ENCODE peak calls at places on chromosomes 11 and 22, in six cellular contexts. B is body of pancreas, R is MM.1S, V is GM12878, C is esophagus squamous epithelium, J is DND-41. T is an unnamed sample.

GRCh38 chr22:23315341-23315917 is 135.1 kb downstream of the BCR start:
- DNase-seq in B (peak; percentile 76), R (peak; percentile 27), V (no peak), C (no peak), J (peak; percentile 68), T (peak; percentile 88)

GRCh38 chr11:10454902-10455631 is at the start of gene AMPD3:
- DNase-seq in B (peak; percentile 13), R (no peak), V (peak; percentile 48), C (no peak), J (no peak), T (no peak)

GRCh38 chr22:50571264-50572175 is 6.7 kb downstream of the CPT1B start:
- DNase-seq in B (no peak), R (no peak), V (no peak), C (no peak), J (no peak), T (peak; percentile 50)

GRCh38 chr11:68127791-68128681 is 6.8 kb upstream of the CHKA start:
- DNase-seq in B (peak; percentile 92), R (no peak), V (no peak), C (no peak), J (no peak), T (peak; percentile 90)

GRCh38 chr22:48322907-48323306 is 1504.8 kb downstream of the BRD1 start:
- DNase-seq in B (no peak), R (no peak), V (no peak), C (no peak), J (no peak), T (no peak)

GRCh38 chr11:114061053-114062049 is 1.8 kb downstream of the ZBTB16 start:
- DNase-seq in B (peak; percentile 69), R (no peak), V (no peak), C (no peak), J (no peak), T (peak; percentile 49)

GRCh38 chr11:108278954-108279353 is 56.1 kb downstream of the ATM start:
- DNase-seq in B (no peak), R (no peak), V (no peak), C (no peak), J (no peak), T (no peak)

GRCh38 chr22:41285441-41285819 is 557 bp downstream of the RANGAP1 start:
- DNase-seq in B (peak; percentile 58), R (peak; percentile 67), V (no peak), C (no peak), J (peak; percentile 69), T (peak; percentile 68)

GRCh38 chr11:45801723-45802315 is 3.1 kb upstream of the SLC35C1 start:
- DNase-seq in B (no peak), R (no peak), V (no peak), C (no peak), J (no peak), T (no peak)

GRCh38 chr11:83222499-83222898 is 29.0 kb downstream of the ANKRD42 start:
- DNase-seq in B (no peak), R (no peak), V (no peak), C (no peak), J (no peak), T (no peak)

GRCh38 chr11:134363592-134363991 is 31.8 kb downstream of the GLB1L2 start:
- DNase-seq in B (no peak), R (no peak), V (no peak), C (no peak), J (peak; percentile 15), T (no peak)

GRCh38 chr11:100732949-100733348 is 45.9 kb downstream of the ARHGAP42 start:
- DNase-seq in B (no peak), R (no peak), V (no peak), C (no peak), J (no peak), T (no peak)

GRCh38 chr11:100727410-100727809 is 40.3 kb downstream of the ARHGAP42 start:
- DNase-seq in B (no peak), R (no peak), V (no peak), C (no peak), J (no peak), T (peak; percentile 44)

GRCh38 chr11:100731471-100731870 is 44.4 kb downstream of the ARHGAP42 start:
- DNase-seq in B (no peak), R (no peak), V (no peak), C (no peak), J (no peak), T (no peak)

GRCh38 chr11:100726709-100727108 is 39.6 kb downstream of the ARHGAP42 start:
- DNase-seq in B (no peak), R (no peak), V (no peak), C (no peak), J (no peak), T (no peak)

GRCh38 chr11:100730266-100730665 is 43.2 kb downstream of the ARHGAP42 start:
- DNase-seq in B (no peak), R (no peak), V (no peak), C (no peak), J (no peak), T (no peak)
- H3K4me3 ChIP-seq in B (no peak overlapping the region), R (no peak overlapping the region), V (no peak overlapping the region), C (no peak overlapping the region), J (no peak overlapping the region), T (no peak overlapping the region)

GRCh38 chr11:77118086-77118485 is 10.0 kb upstream of the MYO7A start:
- DNase-seq in B (no peak), R (no peak), V (no peak), C (no peak), J (no peak), T (peak; percentile 58)

GRCh38 chr11:77121096-77121640 is 6.9 kb upstream of the MYO7A start:
- DNase-seq in B (no peak), R (no peak), V (no peak), C (no peak), J (peak; percentile 23), T (no peak)

GRCh38 chr11:77120571-77120970 is 7.5 kb upstream of the MYO7A start:
- DNase-seq in B (no peak), R (no peak), V (no peak), C (no peak), J (no peak), T (no peak)

GRCh38 chr11:77118971-77119370 is 9.1 kb upstream of the MYO7A start:
- DNase-seq in B (no peak), R (no peak), V (no peak), C (no peak), J (no peak), T (peak; percentile 43)

DNA sequence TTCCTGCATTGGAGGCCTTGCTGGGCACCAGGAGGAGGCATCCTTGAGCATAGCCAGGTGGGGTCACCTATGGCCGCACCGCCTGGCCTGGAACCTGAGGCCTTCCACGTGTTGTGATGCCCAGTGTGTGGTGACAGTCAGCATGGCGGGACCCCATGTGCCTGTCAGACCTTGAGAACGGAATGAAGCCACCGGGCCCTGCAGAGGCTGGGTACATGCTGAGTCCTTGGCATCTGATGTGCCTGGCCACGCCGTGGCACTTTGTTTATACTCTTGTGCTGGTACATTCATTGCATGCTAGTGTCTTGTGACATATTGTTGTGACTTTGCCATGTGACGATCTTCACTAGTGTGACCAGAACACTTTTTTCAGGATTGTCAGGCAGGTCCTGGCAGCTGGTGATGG is 8.5 kb upstream of the MYO7A start:
- DNase-seq in B (no peak), R (no peak), V (no peak), C (no peak), J (no peak), T (peak; percentile 47)
- H3K4me1 ChIP-seq in B (no peaks in the 10 kb centered on the region), R (peaks cover 6% of the 10 kb centered on the region), V (no peaks in the 10 kb centered on the region), C (no peaks in the 10 kb centered on the region), J (peaks cover 7% of the 10 kb centered on the region), T (no peaks in the 10 kb centered on the region)

GRCh38 chr11:72860592-72860991 is 46.4 kb downstream of the ATG16L2 start:
- DNase-seq in B (no peak), R (no peak), V (no peak), C (no peak), J (no peak), T (no peak)
- H3K4me3 ChIP-seq in B (no peak overlapping the region), R (no peak overlapping the region), V (no peak overlapping the region), C (no peak overlapping the region), J (no peak overlapping the region), T (no peak overlapping the region)

GRCh38 chr22:42316988-42317387 is 46.5 kb upstream of the TCF20 start:
- DNase-seq in B (no peak), R (no peak), V (no peak), C (no peak), J (no peak), T (no peak)
- H3K4me1 ChIP-seq in B (peaks cover 10% of the 10 kb centered on the region), R (no peaks in the 10 kb centered on the region), V (peaks cover 4% of the 10 kb centered on the region), C (peaks cover 32% of the 10 kb centered on the region), J (no peaks in the 10 kb centered on the region), T (no peaks in the 10 kb centered on the region)

GRCh38 chr11:14334893-14335292 is 24.1 kb downstream of the RRAS2 start:
- DNase-seq in B (no peak), R (no peak), V (no peak), C (no peak), J (no peak), T (no peak)

GRCh38 chr11:14336507-14337503 is 22.2 kb downstream of the RRAS2 start:
- DNase-seq in B (no peak), R (no peak), V (no peak), C (no peak), J (no peak), T (no peak)

GRCh38 chr11:14334193-14334592 is 24.8 kb downstream of the RRAS2 start:
- DNase-seq in B (no peak), R (no peak), V (no peak), C (no peak), J (no peak), T (no peak)

GRCh38 chr11:14339356-14339755 is 19.6 kb downstream of the RRAS2 start:
- DNase-seq in B (no peak), R (no peak), V (no peak), C (no peak), J (no peak), T (no peak)

DNA sequence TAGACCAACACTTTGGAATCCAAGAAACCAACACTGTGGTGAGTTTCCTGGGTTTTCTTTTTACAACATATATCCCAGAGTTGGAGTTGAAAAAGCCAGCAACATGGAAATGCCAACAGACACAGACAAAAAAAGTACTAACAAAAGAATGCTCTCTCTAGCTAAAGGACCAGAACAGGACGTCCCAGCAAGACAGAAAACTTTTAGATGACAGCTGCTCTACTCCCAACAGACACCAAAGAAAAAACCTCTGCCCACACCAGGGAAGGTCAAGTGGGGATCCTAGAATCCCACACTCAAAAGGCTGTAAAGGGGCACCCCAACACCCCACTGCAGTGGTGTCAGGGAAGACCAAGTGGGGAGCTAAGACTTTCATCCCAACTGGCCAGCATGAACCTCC is 23.3 kb downstream of the RRAS2 start:
- DNase-seq in B (no peak), R (no peak), V (no peak), C (no peak), J (no peak), T (no peak)
- H3K4me3 ChIP-seq in B (no peak overlapping the region), R (no peak overlapping the region), V (peak overlapping the region; percentile 51), C (no peak overlapping the region), J (no peak overlapping the region), T (no peak overlapping the region)

DNA sequence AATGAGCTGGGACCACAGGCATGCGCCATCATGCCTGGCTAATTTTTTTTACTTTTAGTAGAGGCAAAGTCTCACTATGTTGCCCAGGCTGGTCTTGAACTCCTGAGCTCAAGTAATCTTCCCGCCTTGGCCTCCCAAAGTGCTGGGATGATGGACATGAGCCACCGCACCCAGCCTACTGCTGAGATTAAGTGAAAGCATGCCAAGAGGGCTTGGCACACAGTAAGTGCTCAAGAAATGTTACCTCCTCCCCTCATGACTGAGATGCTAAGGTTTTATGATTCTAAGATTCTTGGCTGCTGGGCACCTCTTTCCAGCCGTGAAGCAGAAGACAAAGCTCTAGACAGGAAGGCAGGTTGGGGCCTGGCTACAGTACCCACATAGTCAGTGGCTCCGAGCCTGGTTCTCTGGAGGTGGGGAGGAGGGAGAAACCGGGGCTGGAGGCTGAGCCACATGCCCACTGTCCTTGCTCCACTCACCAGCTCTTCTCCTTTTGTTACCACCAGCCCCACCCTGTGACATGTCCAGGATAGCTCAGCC is 12.8 kb downstream of the ARHGEF17 start:
- DNase-seq in B (no peak), R (no peak), V (no peak), C (no peak), J (no peak), T (no peak)
- H3K4me1 ChIP-seq in B (peaks cover 35% of the 10 kb centered on the region), R (no peaks in the 10 kb centered on the region), V (peaks cover 52% of the 10 kb centered on the region), C (peaks cover 53% of the 10 kb centered on the region), J (peaks cover 14% of the 10 kb centered on the region), T (peaks cover 57% of the 10 kb centered on the region)

T was measured in right cardiac atrium.